ENCODE peak calls at places on chromosomes 4 and X, in eight cellular contexts. One of them, this sample, is unnamed.

GRCh38 chr4:78534286-78534955 is 17.1 kb upstream of the ANXA3 start:
- DNase-seq in psoas muscle: no peak
- DNase-seq in body of pancreas: peak; percentile 23
- DNase-seq in CD8-positive, alpha-beta memory T cell: no peak
- DNase-seq in heart left ventricle: no peak
- DNase-seq in naive thymus-derived CD4-positive, alpha-beta T cell: no peak
- DNase-seq in cardiac muscle cell: no peak
- DNase-seq in lung: no peak
- DNase-seq in this sample: no peak

GRCh38 chrX:111492085-111492484 is 19.4 kb upstream of the SERTM2 start:
- DNase-seq in psoas muscle: no peak
- DNase-seq in body of pancreas: no peak
- DNase-seq in CD8-positive, alpha-beta memory T cell: no peak
- DNase-seq in heart left ventricle: no peak
- DNase-seq in naive thymus-derived CD4-positive, alpha-beta T cell: no peak
- DNase-seq in cardiac muscle cell: no peak
- DNase-seq in lung: no peak
- DNase-seq in this sample: no peak

GRCh38 chrX:153416781-153417180 is 5.5 kb downstream of the ZFP92 start:
- DNase-seq in psoas muscle: no peak
- DNase-seq in body of pancreas: no peak
- DNase-seq in CD8-positive, alpha-beta memory T cell: no peak
- DNase-seq in heart left ventricle: no peak
- DNase-seq in naive thymus-derived CD4-positive, alpha-beta T cell: no peak
- DNase-seq in cardiac muscle cell: peak; percentile 16
- DNase-seq in lung: no peak
- DNase-seq in this sample: no peak

GRCh38 chr4:42568610-42569207 is 88.2 kb downstream of the ATP8A1 start:
- DNase-seq in psoas muscle: no peak
- DNase-seq in body of pancreas: peak; percentile 73
- DNase-seq in CD8-positive, alpha-beta memory T cell: peak; percentile 68
- DNase-seq in heart left ventricle: peak; percentile 59
- DNase-seq in naive thymus-derived CD4-positive, alpha-beta T cell: peak; percentile 31
- DNase-seq in cardiac muscle cell: peak; percentile 78
- DNase-seq in lung: peak; percentile 70
- DNase-seq in this sample: peak; percentile 36

GRCh38 chrX:1483843-1484637 is 31.3 kb upstream of the ASMTL start:
- DNase-seq in psoas muscle: no peak
- DNase-seq in body of pancreas: no peak
- DNase-seq in CD8-positive, alpha-beta memory T cell: no peak
- DNase-seq in heart left ventricle: no peak
- DNase-seq in naive thymus-derived CD4-positive, alpha-beta T cell: no peak
- DNase-seq in cardiac muscle cell: no peak
- DNase-seq in lung: no peak
- DNase-seq in this sample: no peak

GRCh38 chr4:89939464-89939863 is 44.8 kb downstream of the MMRN1 start:
- DNase-seq in psoas muscle: no peak
- DNase-seq in body of pancreas: no peak
- DNase-seq in CD8-positive, alpha-beta memory T cell: no peak
- DNase-seq in heart left ventricle: no peak
- DNase-seq in naive thymus-derived CD4-positive, alpha-beta T cell: no peak
- DNase-seq in cardiac muscle cell: no peak
- DNase-seq in lung: no peak
- DNase-seq in this sample: no peak

GRCh38 chrX:123173833-123174232 is 10.2 kb upstream of the GRIA3 start:
- DNase-seq in psoas muscle: no peak
- DNase-seq in body of pancreas: no peak
- DNase-seq in CD8-positive, alpha-beta memory T cell: no peak
- DNase-seq in heart left ventricle: no peak
- DNase-seq in naive thymus-derived CD4-positive, alpha-beta T cell: no peak
- DNase-seq in cardiac muscle cell: no peak
- DNase-seq in lung: no peak
- DNase-seq in this sample: no peak

GRCh38 chr4:152045781-152046571 is 285.2 kb upstream of the GATB start:
- DNase-seq in psoas muscle: peak; percentile 28
- DNase-seq in body of pancreas: peak; percentile 62
- DNase-seq in CD8-positive, alpha-beta memory T cell: no peak
- DNase-seq in heart left ventricle: peak; percentile 47
- DNase-seq in naive thymus-derived CD4-positive, alpha-beta T cell: no peak
- DNase-seq in cardiac muscle cell: peak; percentile 20
- DNase-seq in lung: peak; percentile 75
- DNase-seq in this sample: peak; percentile 68

GRCh38 chr4:186770446-186771175 is 47.0 kb upstream of the FAT1 start:
- DNase-seq in psoas muscle: no peak
- DNase-seq in body of pancreas: no peak
- DNase-seq in CD8-positive, alpha-beta memory T cell: no peak
- DNase-seq in heart left ventricle: no peak
- DNase-seq in naive thymus-derived CD4-positive, alpha-beta T cell: no peak
- DNase-seq in cardiac muscle cell: peak; percentile 74
- DNase-seq in lung: no peak
- DNase-seq in this sample: no peak

GRCh38 chr4:74675673-74676279 is 118.5 kb downstream of the BTC start:
- DNase-seq in psoas muscle: no peak
- DNase-seq in body of pancreas: peak; percentile 37
- DNase-seq in CD8-positive, alpha-beta memory T cell: no peak
- DNase-seq in heart left ventricle: no peak
- DNase-seq in naive thymus-derived CD4-positive, alpha-beta T cell: no peak
- DNase-seq in cardiac muscle cell: peak; percentile 85
- DNase-seq in lung: no peak
- DNase-seq in this sample: no peak

GRCh38 chr4:153296424-153296823 is 48.1 kb upstream of the MND1 start:
- DNase-seq in psoas muscle: no peak
- DNase-seq in body of pancreas: no peak
- DNase-seq in CD8-positive, alpha-beta memory T cell: no peak
- DNase-seq in heart left ventricle: no peak
- DNase-seq in naive thymus-derived CD4-positive, alpha-beta T cell: no peak
- DNase-seq in cardiac muscle cell: peak; percentile 35
- DNase-seq in lung: no peak
- DNase-seq in this sample: no peak

GRCh38 chrX:11137543-11138139 is 26.5 kb downstream of the HCCS start:
- DNase-seq in psoas muscle: no peak
- DNase-seq in body of pancreas: no peak
- DNase-seq in CD8-positive, alpha-beta memory T cell: no peak
- DNase-seq in heart left ventricle: no peak
- DNase-seq in naive thymus-derived CD4-positive, alpha-beta T cell: no peak
- DNase-seq in cardiac muscle cell: peak; percentile 67
- DNase-seq in lung: no peak
- DNase-seq in this sample: no peak

GRCh38 chr4:171676555-171677215 is 136.5 kb upstream of the GALNTL6 start:
- DNase-seq in psoas muscle: no peak
- DNase-seq in body of pancreas: no peak
- DNase-seq in CD8-positive, alpha-beta memory T cell: no peak
- DNase-seq in heart left ventricle: no peak
- DNase-seq in naive thymus-derived CD4-positive, alpha-beta T cell: no peak
- DNase-seq in cardiac muscle cell: no peak
- DNase-seq in lung: no peak
- DNase-seq in this sample: no peak

DNA sequence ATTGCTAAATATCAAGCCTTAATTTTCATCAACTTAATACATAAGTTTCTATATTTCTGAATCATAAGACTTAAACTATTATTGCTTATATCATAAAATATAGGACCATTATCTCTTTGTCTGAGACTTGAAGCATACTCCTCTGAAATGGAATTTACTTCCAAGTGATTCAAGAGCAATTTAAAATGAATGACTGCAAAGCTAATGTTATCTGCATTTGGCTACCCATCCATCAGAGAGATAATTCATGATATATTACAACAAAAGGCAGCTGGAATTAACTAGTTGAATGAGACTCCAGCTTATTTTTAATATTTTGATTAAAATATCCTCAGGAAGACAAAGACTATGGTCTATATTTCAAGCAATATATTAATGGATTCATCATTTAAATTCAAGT is 208.6 kb downstream of the UNC5C start:
- DNase-seq in psoas muscle: no peak
- DNase-seq in body of pancreas: no peak
- DNase-seq in CD8-positive, alpha-beta memory T cell: no peak
- DNase-seq in heart left ventricle: no peak
- DNase-seq in naive thymus-derived CD4-positive, alpha-beta T cell: no peak
- DNase-seq in cardiac muscle cell: no peak
- DNase-seq in lung: no peak
- DNase-seq in this sample: no peak
- H3K4me1 ChIP-seq in psoas muscle: no peaks in the 10 kb centered on the region
- H3K4me1 ChIP-seq in body of pancreas: no peaks in the 10 kb centered on the region
- H3K4me1 ChIP-seq in CD8-positive, alpha-beta memory T cell: no peaks in the 10 kb centered on the region
- H3K4me1 ChIP-seq in heart left ventricle: no peaks in the 10 kb centered on the region
- H3K4me1 ChIP-seq in naive thymus-derived CD4-positive, alpha-beta T cell: no peaks in the 10 kb centered on the region
- H3K4me1 ChIP-seq in cardiac muscle cell: no peaks in the 10 kb centered on the region
- H3K4me1 ChIP-seq in lung: no peaks in the 10 kb centered on the region
- H3K4me1 ChIP-seq in this sample: no peaks in the 10 kb centered on the region

DNA sequence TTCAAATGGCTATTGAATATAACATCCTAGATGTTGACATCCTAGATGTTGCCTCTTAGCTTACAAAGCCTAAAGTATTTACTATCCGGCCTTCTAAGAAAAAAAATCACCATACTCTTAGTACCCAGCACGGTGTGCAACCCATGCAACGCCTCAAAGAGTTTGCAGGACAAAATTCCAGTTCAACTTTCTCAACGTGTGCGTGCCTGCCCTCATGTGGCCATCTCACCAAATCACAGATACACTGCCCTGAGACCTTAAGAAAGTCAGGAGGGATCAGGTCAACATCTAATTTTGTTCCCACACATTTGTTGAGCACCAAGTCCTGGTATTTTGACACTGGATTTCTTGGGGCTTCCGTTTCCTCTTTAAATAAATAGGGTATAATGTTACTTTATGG is 68.3 kb downstream of the CRMP1 start:
- DNase-seq in psoas muscle: no peak
- DNase-seq in body of pancreas: no peak
- DNase-seq in CD8-positive, alpha-beta memory T cell: peak; percentile 17
- DNase-seq in heart left ventricle: no peak
- DNase-seq in naive thymus-derived CD4-positive, alpha-beta T cell: no peak
- DNase-seq in cardiac muscle cell: peak; percentile 64
- DNase-seq in lung: no peak
- DNase-seq in this sample: peak; percentile 20
- H3K4me1 ChIP-seq in psoas muscle: no peaks in the 10 kb centered on the region
- H3K4me1 ChIP-seq in body of pancreas: no peaks in the 10 kb centered on the region
- H3K4me1 ChIP-seq in CD8-positive, alpha-beta memory T cell: no peaks in the 10 kb centered on the region
- H3K4me1 ChIP-seq in heart left ventricle: peaks cover 15% of the 10 kb centered on the region
- H3K4me1 ChIP-seq in naive thymus-derived CD4-positive, alpha-beta T cell: no peaks in the 10 kb centered on the region
- H3K4me1 ChIP-seq in cardiac muscle cell: no peaks in the 10 kb centered on the region
- H3K4me1 ChIP-seq in lung: no peaks in the 10 kb centered on the region
- H3K4me1 ChIP-seq in this sample: no peaks in the 10 kb centered on the region

GRCh38 chrX:12970691-12971202 is 4.2 kb upstream of the TMSB4X start:
- DNase-seq in psoas muscle: no peak
- DNase-seq in body of pancreas: peak; percentile 32
- DNase-seq in CD8-positive, alpha-beta memory T cell: peak; percentile 75
- DNase-seq in heart left ventricle: no peak
- DNase-seq in naive thymus-derived CD4-positive, alpha-beta T cell: peak; percentile 73
- DNase-seq in cardiac muscle cell: peak; percentile 77
- DNase-seq in lung: no peak
- DNase-seq in this sample: no peak

GRCh38 chrX:12965390-12965940 is 9.4 kb upstream of the TMSB4X start:
- DNase-seq in psoas muscle: no peak
- DNase-seq in body of pancreas: no peak
- DNase-seq in CD8-positive, alpha-beta memory T cell: no peak
- DNase-seq in heart left ventricle: no peak
- DNase-seq in naive thymus-derived CD4-positive, alpha-beta T cell: no peak
- DNase-seq in cardiac muscle cell: no peak
- DNase-seq in lung: no peak
- DNase-seq in this sample: no peak

GRCh38 chrX:12962041-12962504 is 12.8 kb upstream of the TMSB4X start:
- DNase-seq in psoas muscle: no peak
- DNase-seq in body of pancreas: no peak
- DNase-seq in CD8-positive, alpha-beta memory T cell: no peak
- DNase-seq in heart left ventricle: no peak
- DNase-seq in naive thymus-derived CD4-positive, alpha-beta T cell: no peak
- DNase-seq in cardiac muscle cell: no peak
- DNase-seq in lung: no peak
- DNase-seq in this sample: no peak

GRCh38 chrX:12967711-12968465 is 7.0 kb upstream of the TMSB4X start:
- DNase-seq in psoas muscle: no peak
- DNase-seq in body of pancreas: no peak
- DNase-seq in CD8-positive, alpha-beta memory T cell: no peak
- DNase-seq in heart left ventricle: no peak
- DNase-seq in naive thymus-derived CD4-positive, alpha-beta T cell: no peak
- DNase-seq in cardiac muscle cell: no peak
- DNase-seq in lung: no peak
- DNase-seq in this sample: no peak

GRCh38 chrX:12966151-12966550 is 8.8 kb upstream of the TMSB4X start:
- DNase-seq in psoas muscle: no peak
- DNase-seq in body of pancreas: no peak
- DNase-seq in CD8-positive, alpha-beta memory T cell: no peak
- DNase-seq in heart left ventricle: no peak
- DNase-seq in naive thymus-derived CD4-positive, alpha-beta T cell: no peak
- DNase-seq in cardiac muscle cell: no peak
- DNase-seq in lung: no peak
- DNase-seq in this sample: no peak
- H3K4me1 ChIP-seq in psoas muscle: no peaks in the 10 kb centered on the region
- H3K4me1 ChIP-seq in body of pancreas: peaks cover 9% of the 10 kb centered on the region
- H3K4me1 ChIP-seq in CD8-positive, alpha-beta memory T cell: peaks cover 57% of the 10 kb centered on the region
- H3K4me1 ChIP-seq in heart left ventricle: peaks cover 2% of the 10 kb centered on the region
- H3K4me1 ChIP-seq in naive thymus-derived CD4-positive, alpha-beta T cell: peaks cover 46% of the 10 kb centered on the region
- H3K4me1 ChIP-seq in cardiac muscle cell: no peaks in the 10 kb centered on the region
- H3K4me1 ChIP-seq in lung: no peaks in the 10 kb centered on the region
- H3K4me1 ChIP-seq in this sample: no peaks in the 10 kb centered on the region

GRCh38 chr4:15398001-15398400 is 29.8 kb upstream of the C1QTNF7 start:
- DNase-seq in psoas muscle: no peak
- DNase-seq in body of pancreas: no peak
- DNase-seq in CD8-positive, alpha-beta memory T cell: no peak
- DNase-seq in heart left ventricle: no peak
- DNase-seq in naive thymus-derived CD4-positive, alpha-beta T cell: no peak
- DNase-seq in cardiac muscle cell: no peak
- DNase-seq in lung: no peak
- DNase-seq in this sample: no peak

GRCh38 chr4:15396157-15396800 is 31.6 kb upstream of the C1QTNF7 start:
- DNase-seq in psoas muscle: no peak
- DNase-seq in body of pancreas: peak; percentile 36
- DNase-seq in CD8-positive, alpha-beta memory T cell: peak; percentile 55
- DNase-seq in heart left ventricle: no peak
- DNase-seq in naive thymus-derived CD4-positive, alpha-beta T cell: no peak
- DNase-seq in cardiac muscle cell: peak; percentile 67
- DNase-seq in lung: no peak
- DNase-seq in this sample: no peak

GRCh38 chr4:15400276-15400675 is 27.6 kb upstream of the C1QTNF7 start:
- DNase-seq in psoas muscle: no peak
- DNase-seq in body of pancreas: no peak
- DNase-seq in CD8-positive, alpha-beta memory T cell: no peak
- DNase-seq in heart left ventricle: no peak
- DNase-seq in naive thymus-derived CD4-positive, alpha-beta T cell: no peak
- DNase-seq in cardiac muscle cell: no peak
- DNase-seq in lung: no peak
- DNase-seq in this sample: no peak

GRCh38 chr4:15400911-15401671 is 26.7 kb upstream of the C1QTNF7 start:
- DNase-seq in psoas muscle: peak; percentile 50
- DNase-seq in body of pancreas: no peak
- DNase-seq in CD8-positive, alpha-beta memory T cell: no peak
- DNase-seq in heart left ventricle: peak; percentile 34
- DNase-seq in naive thymus-derived CD4-positive, alpha-beta T cell: peak; percentile 20
- DNase-seq in cardiac muscle cell: peak; percentile 93
- DNase-seq in lung: peak; percentile 74
- DNase-seq in this sample: peak; percentile 52

DNA sequence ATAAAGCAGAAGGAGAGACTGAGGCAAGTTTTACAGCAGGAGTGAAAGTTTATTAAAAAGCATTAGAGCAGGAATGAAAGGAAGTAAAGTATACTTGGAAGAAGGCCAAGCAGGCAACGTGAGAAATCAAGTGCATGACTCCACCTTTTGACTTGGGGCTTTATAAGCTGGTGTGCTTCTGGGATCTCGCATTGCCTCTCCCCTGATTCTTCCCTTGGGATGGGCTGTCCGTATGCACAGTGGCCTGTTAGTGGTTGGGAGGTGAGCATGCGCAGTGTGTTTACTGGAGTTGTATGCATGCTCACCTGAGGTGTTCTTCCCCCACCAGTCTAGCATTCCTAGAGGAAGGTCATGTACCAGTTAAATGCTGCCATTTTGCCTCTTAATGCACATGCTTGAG is 29.1 kb upstream of the C1QTNF7 start:
- DNase-seq in psoas muscle: no peak
- DNase-seq in body of pancreas: no peak
- DNase-seq in CD8-positive, alpha-beta memory T cell: no peak
- DNase-seq in heart left ventricle: no peak
- DNase-seq in naive thymus-derived CD4-positive, alpha-beta T cell: no peak
- DNase-seq in cardiac muscle cell: no peak
- DNase-seq in lung: no peak
- DNase-seq in this sample: no peak
- H3K4me1 ChIP-seq in psoas muscle: no peaks in the 10 kb centered on the region
- H3K4me1 ChIP-seq in body of pancreas: no peaks in the 10 kb centered on the region
- H3K4me1 ChIP-seq in CD8-positive, alpha-beta memory T cell: peaks cover 46% of the 10 kb centered on the region
- H3K4me1 ChIP-seq in heart left ventricle: peaks cover 26% of the 10 kb centered on the region
- H3K4me1 ChIP-seq in naive thymus-derived CD4-positive, alpha-beta T cell: peaks cover 34% of the 10 kb centered on the region
- H3K4me1 ChIP-seq in cardiac muscle cell: peaks cover 14% of the 10 kb centered on the region
- H3K4me1 ChIP-seq in lung: peaks cover 8% of the 10 kb centered on the region
- H3K4me1 ChIP-seq in this sample: peaks cover 2% of the 10 kb centered on the region